ENCODE peak calls at places on chromosomes 4 and X, in five cellular contexts. T, U, Q, C and W are unnamed samples.

GRCh38 chr4:148273501-148273986 is 168.7 kb downstream of the NR3C2 start:
- DNase-seq in T (no peak), U (no peak), Q (no peak), C (no peak), W (no peak)

GRCh38 chrX:153769158-153769864 is 5.3 kb downstream of the PLXNB3 start:
- DNase-seq in T (no peak), U (peak), Q (no peak), C (no peak), W (peak)

GRCh38 chr4:183783933-183784622 is 121.0 kb upstream of the STOX2 start:
- DNase-seq in T (peak), U (no peak), Q (no peak), C (peak), W (no peak)

GRCh38 chrX:45668686-45669443 is 468.2 kb upstream of the DIPK2B start:
- DNase-seq in T (peak), U (no peak), Q (no peak), C (peak), W (no peak)

GRCh38 chr4:147539959-147540358 is 59.1 kb downstream of the EDNRA start:
- DNase-seq in T (no peak), U (no peak), Q (no peak), C (no peak), W (no peak)

GRCh38 chr4:124863039-124863545 is 150.6 kb upstream of the ANKRD50 start:
- DNase-seq in T (peak), U (no peak), Q (no peak), C (no peak), W (no peak)

GRCh38 chrX:19697416-19697815 is 182.1 kb upstream of the MAP3K15 start:
- DNase-seq in T (no peak), U (no peak), Q (no peak), C (peak), W (no peak)

GRCh38 chr4:88511236-88511635 is 12.3 kb downstream of the PYURF start:
- DNase-seq in T (no peak), U (no peak), Q (no peak), C (peak), W (no peak)

GRCh38 chr4:122232633-122233032 is 80.5 kb downstream of the BLTP1 start:
- DNase-seq in T (no peak), U (no peak), Q (no peak), C (no peak), W (no peak)

GRCh38 chr4:6955261-6955911 is 45.8 kb downstream of the TBC1D14 start:
- DNase-seq in T (no peak), U (peak), Q (no peak), C (peak), W (no peak)

GRCh38 chr4:103079621-103080020 is 3.1 kb upstream of the SLC9B2 start:
- DNase-seq in T (no peak), U (no peak), Q (no peak), C (no peak), W (no peak)

GRCh38 chrX:40423299-40423698 is 157.5 kb upstream of the ATP6AP2 start:
- DNase-seq in T (peak), U (no peak), Q (no peak), C (no peak), W (no peak)

GRCh38 chrX:120452131-120452530 is 17.0 kb downstream of the LAMP2 start:
- DNase-seq in T (peak), U (no peak), Q (no peak), C (peak), W (peak)

GRCh38 chr4:85955614-85956295 is 404.1 kb downstream of the MAPK10 start:
- DNase-seq in T (no peak), U (no peak), Q (no peak), C (peak), W (no peak)

GRCh38 chr4:65046496-65047101 is 623.7 kb downstream of the EPHA5 start:
- DNase-seq in T (peak), U (no peak), Q (no peak), C (peak), W (no peak)

GRCh38 chrX:86149089-86149488 is 838 bp downstream of the DACH2 start:
- DNase-seq in T (no peak), U (no peak), Q (no peak), C (no peak), W (no peak)

GRCh38 chrX:45497290-45497689 is 296.6 kb upstream of the DIPK2B start:
- DNase-seq in T (no peak), U (no peak), Q (no peak), C (no peak), W (no peak)

GRCh38 chrX:150692837-150693781 is at the start of gene MTMR1:
- DNase-seq in T (no peak), U (peak), Q (peak), C (peak), W (peak)

GRCh38 chr4:126592088-126592487 is 1040.7 kb upstream of the INTU start:
- DNase-seq in T (peak), U (no peak), Q (no peak), C (no peak), W (no peak)
- TF ChIP-seq CTCF in T (peak), U (no peak), Q (peak), C (peak), W (no peak)

DNA sequence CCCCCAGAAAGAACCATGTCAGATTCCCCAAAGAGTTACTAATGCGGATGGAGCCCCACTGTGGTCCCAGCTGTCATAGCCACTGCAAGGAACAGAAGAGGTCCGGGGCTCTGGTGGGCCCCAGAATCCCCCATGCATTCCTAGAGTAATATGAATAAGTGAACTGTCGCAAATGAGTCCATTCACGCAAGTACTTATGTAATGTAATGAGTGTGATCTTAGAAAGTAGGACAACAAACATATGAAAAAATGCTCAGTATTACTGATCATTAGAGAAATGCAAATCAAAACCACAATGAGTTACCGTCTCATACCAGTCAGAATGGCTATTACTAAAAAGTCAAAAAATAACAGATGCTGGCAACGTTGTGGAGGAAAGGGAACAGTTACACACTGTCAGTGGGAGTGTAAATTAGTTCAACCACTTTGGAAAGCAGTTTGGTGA is 141.5 kb upstream of the RBPJ start:
- DNase-seq in T (no peak), U (no peak), Q (no peak), C (no peak), W (peak)
- TF ChIP-seq CTCF in T (no peak), U (no peak), Q (no peak), C (no peak), W (no peak)

DNA sequence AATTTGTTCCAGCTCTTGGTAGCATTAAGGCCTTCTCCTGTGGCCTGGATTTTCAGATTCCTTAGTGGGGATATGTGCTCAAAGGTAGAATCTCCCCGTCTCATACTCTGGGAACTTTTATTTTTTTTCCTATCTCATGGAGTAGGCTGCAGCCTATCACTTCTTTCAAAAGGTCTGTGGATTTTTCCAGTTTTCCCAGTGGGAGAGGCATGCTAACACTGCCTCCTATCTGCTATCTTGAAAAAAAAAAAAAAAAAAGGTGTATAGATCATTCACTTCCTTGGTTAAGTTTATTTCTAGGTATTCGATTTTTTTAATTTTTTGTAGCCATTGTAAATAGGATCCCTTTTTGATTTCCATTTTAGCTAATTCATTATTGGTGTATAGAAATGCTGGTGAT is 67.1 kb downstream of the IL15 start:
- DNase-seq in T (no peak), U (no peak), Q (no peak), C (no peak), W (no peak)
- TF ChIP-seq CTCF in T (no peak), U (no peak), Q (no peak), C (no peak), W (no peak)

DNA sequence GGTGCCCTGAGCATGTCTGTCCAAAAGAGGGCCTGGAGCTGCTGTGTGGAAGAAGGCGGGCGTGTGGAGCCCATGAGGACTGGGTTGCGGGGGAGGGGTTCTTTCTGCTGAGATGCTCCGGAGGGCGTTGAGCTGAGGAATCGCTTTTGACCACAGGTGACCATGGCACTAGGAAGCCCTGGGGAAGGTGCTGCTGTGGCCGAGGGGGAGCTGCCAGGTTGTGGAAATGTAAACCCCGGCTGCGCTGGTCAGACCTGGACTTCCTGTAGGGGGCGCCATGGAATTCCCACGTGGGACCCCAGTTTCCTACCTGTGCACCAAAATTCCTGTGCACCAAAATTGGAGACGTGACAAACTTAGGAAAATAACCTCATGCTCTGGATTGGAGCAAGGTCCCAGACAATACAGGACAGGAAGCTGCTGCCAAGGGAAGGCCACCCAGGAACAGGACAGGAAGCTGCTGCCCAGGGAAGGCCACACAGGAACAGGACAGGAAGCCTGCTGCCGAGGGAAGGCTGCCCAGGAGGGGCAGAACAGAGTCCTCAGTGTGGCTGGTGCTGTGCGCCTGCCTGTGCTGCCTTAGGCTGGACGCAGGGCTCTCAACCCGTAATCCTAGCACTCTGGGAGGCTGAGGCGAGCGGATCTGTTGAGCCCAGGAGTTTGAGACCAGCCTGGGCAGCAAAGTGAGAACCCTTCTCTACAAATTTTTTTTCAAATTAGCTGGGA is 28.4 kb upstream of the UVSSA start:
- DNase-seq in T (no peak), U (peak), Q (no peak), C (no peak), W (no peak)
- TF ChIP-seq CTCF in T (peak), U (no peak), Q (peak), C (peak), W (no peak)

GRCh38 chr4:602559-602942 is 22.8 kb upstream of the PDE6B start:
- DNase-seq in T (peak), U (no peak), Q (peak), C (peak), W (peak)
- TF ChIP-seq CTCF in T (peak), U (peak), Q (peak), C (peak), W (peak)

DNA sequence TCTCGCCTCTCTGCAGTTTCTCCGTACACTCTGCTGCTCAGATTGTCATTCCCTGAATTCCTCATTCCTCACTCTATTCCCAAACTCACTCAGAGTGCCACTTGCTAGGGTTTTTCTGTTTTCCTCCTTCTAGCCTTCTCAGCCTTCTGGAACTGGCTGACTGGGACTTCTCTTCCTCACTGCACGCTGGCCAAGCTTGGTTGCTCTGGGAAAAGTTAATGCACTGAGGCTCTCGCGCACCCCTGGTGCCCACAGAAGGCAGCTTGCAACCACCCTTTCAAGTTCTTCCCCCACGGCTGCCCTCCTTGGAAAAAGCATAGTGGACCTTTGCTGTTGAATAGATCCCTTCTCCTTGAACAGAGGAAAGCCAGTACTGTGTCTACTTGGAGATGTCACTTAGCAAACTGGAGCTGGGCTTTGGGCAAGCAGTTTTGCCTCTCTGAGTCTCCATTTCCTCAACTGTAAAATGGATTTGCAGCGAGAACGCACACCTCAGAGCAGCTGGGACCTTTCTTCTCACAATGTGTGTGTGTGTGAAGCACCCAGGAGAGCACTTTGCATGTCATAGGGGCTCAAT is 6.0 kb upstream of the CCKAR start:
- DNase-seq in T (no peak), U (no peak), Q (no peak), C (no peak), W (no peak)
- TF ChIP-seq CTCF in T (no peak), U (no peak), Q (no peak), C (no peak), W (no peak)

GRCh38 chr4:1449475-1449832 is 43.2 kb upstream of the NKX1-1 start:
- DNase-seq in T (no peak), U (no peak), Q (no peak), C (no peak), W (no peak)

GRCh38 chr4:1448589-1449420 is 42.6 kb upstream of the NKX1-1 start:
- DNase-seq in T (no peak), U (no peak), Q (no peak), C (no peak), W (no peak)

GRCh38 chr4:1451752-1452122 is 45.5 kb upstream of the NKX1-1 start:
- DNase-seq in T (no peak), U (no peak), Q (no peak), C (no peak), W (no peak)

GRCh38 chr4:1451106-1451751 is 45.0 kb upstream of the NKX1-1 start:
- DNase-seq in T (no peak), U (no peak), Q (no peak), C (no peak), W (no peak)

GRCh38 chr4:1449833-1450741 is 43.8 kb upstream of the NKX1-1 start:
- DNase-seq in T (no peak), U (no peak), Q (no peak), C (no peak), W (no peak)
- TF ChIP-seq CTCF in T (no peak), U (no peak), Q (no peak), C (no peak), W (no peak)

GRCh38 chr4:46016306-46016705 is 107.5 kb downstream of the GABRG1 start:
- DNase-seq in T (no peak), U (no peak), Q (no peak), C (peak), W (no peak)
- TF ChIP-seq CTCF in T (no peak), U (no peak), Q (no peak), C (no peak), W (no peak)

DNA sequence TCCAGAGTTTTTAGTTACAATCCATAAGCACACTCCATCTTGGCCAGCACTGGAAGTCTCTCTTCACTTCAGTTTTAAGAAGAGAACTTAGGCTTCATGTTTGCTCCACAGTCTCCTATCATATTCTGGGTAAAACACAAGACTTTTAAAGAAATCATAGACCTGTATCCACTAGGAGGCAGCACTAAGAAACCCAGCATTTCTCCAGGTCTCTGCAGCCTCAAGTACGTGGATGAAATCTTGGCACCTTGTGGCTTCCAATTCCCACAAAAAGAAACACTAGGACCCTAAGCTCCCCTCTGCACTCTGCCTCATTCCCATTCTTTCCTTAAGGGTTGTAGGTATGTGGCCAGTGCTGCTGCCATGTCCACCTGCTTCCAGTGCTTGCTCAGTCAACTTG is 367.3 kb upstream of the CASK start:
- DNase-seq in T (peak), U (no peak), Q (no peak), C (peak), W (no peak)
- TF ChIP-seq CTCF in T (peak), U (no peak), Q (no peak), C (peak), W (no peak)

DNA sequence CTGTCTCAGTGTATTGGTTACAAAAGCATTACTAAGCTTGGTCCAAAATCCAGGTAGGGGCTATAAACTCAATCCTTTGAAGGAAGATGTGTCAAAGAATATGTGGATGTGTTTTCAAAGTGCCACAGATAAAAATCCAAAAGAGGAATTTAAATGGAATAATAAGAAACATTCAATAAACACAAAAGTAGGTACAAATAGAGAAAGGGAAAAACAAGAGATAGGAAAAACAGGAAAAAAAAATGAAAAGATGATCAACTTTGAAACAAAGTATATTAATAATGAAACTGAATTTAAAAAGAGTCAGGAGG is 64.0 kb downstream of the PPP4R3C start:
- DNase-seq in T (no peak), U (no peak), Q (no peak), C (no peak), W (no peak)
- TF ChIP-seq CTCF in T (no peak), U (no peak), Q (no peak), C (no peak), W (no peak)